ENCODE peak calls at places on chromosome 10, in five cellular contexts. E is mucosa of descending colon, U is IMR-90, J is small intestine, D is prostate gland. B is an unnamed sample. For H3K4me1, the result is how much of the 10 kb centered on the place peaks cover.

GRCh38 chr10:87635498-87636312 is 24.0 kb upstream of the PAPSS2 start:
- DNase-seq in J (peak), E (no peak), U (peak), D (no peak), B (peak)

GRCh38 chr10:5589963-5590511 is 65.3 kb downstream of the CALML3 start:
- DNase-seq in U (peak), D (no peak), J (no peak), E (peak), B (peak)

GRCh38 chr10:27019827-27020226 is 80.5 kb downstream of the ANKRD26 start:
- DNase-seq in J (no peak), E (no peak), D (no peak), U (no peak), B (no peak)

GRCh38 chr10:132787253-132788179 is 1.6 kb upstream of the NKX6-2 start:
- DNase-seq in U (no peak), J (no peak), E (peak), D (no peak), B (peak)

GRCh38 chr10:11658801-11659368 is 47.4 kb upstream of the USP6NL start:
- DNase-seq in E (no peak), J (no peak), U (no peak), D (peak), B (no peak)

GRCh38 chr10:7525314-7526016 is 114.6 kb upstream of the SFMBT2 start:
- DNase-seq in E (no peak), J (peak), U (peak), D (peak), B (peak)

GRCh38 chr10:98264378-98265065 is 3.5 kb downstream of the LOXL4 start:
- DNase-seq in E (no peak), D (no peak), U (no peak), J (no peak), B (no peak)

GRCh38 chr10:69049564-69049955 is 38.3 kb upstream of the SRGN start:
- DNase-seq in D (no peak), E (no peak), U (no peak), J (no peak), B (no peak)

GRCh38 chr10:24874133-24874532 is 78.3 kb downstream of the PRTFDC1 start:
- DNase-seq in D (no peak), E (no peak), J (no peak), U (no peak), B (no peak)

GRCh38 chr10:9757176-9757575 is 1260.5 kb upstream of the CELF2 start:
- DNase-seq in J (no peak), U (no peak), E (no peak), D (no peak), B (no peak)

GRCh38 chr10:30114871-30115270 is 55.5 kb upstream of the JCAD start:
- DNase-seq in J (no peak), U (peak), E (no peak), D (peak), B (no peak)

GRCh38 chr10:124756156-124756555 is 12.0 kb upstream of the FAM53B start:
- DNase-seq in U (no peak), E (no peak), J (no peak), D (no peak), B (no peak)

GRCh38 chr10:33566001-33566400 is 231.5 kb upstream of the NRP1 start:
- DNase-seq in D (no peak), E (no peak), U (no peak), J (no peak), B (no peak)

GRCh38 chr10:66827353-66827752 is 98.5 kb upstream of the LRRTM3 start:
- DNase-seq in E (no peak), J (no peak), D (no peak), U (peak), B (no peak)

GRCh38 chr10:8563478-8563877 is 509.0 kb downstream of the GATA3 start:
- DNase-seq in J (no peak), E (no peak), U (no peak), D (no peak), B (no peak)

GRCh38 chr10:76649271-76649670 is 988.3 kb downstream of the KCNMA1 start:
- DNase-seq in E (no peak), D (no peak), J (no peak), U (no peak), B (no peak)

GRCh38 chr10:79102056-79102874 is 33.5 kb downstream of the ZMIZ1 start:
- DNase-seq in J (peak), E (peak), U (peak), D (peak), B (peak)

GRCh38 chr10:77547651-77548050 is 90.0 kb downstream of the KCNMA1 start:
- DNase-seq in E (no peak), U (no peak), D (no peak), J (no peak), B (no peak)

GRCh38 chr10:46524471-46525176 is 31.8 kb downstream of the GPRIN2 start:
- DNase-seq in U (peak), D (no peak), E (peak), J (no peak), B (peak)

GRCh38 chr10:121540773-121541395 is 57.4 kb downstream of the FGFR2 start:
- DNase-seq in D (no peak), E (no peak), U (no peak), J (no peak), B (no peak)

GRCh38 chr10:88114368-88114767 is 250.9 kb downstream of the PTEN start:
- DNase-seq in U (peak), D (no peak), E (peak), J (peak), B (no peak)

GRCh38 chr10:104337527-104337984 is 709 bp downstream of the ITPRIP start:
- DNase-seq in J (peak), E (peak), U (peak), D (no peak), B (no peak)

GRCh38 chr10:110883924-110884323 is 12.2 kb downstream of the PDCD4 start:
- DNase-seq in D (no peak), E (no peak), J (no peak), U (peak), B (no peak)
- H3K4me1 ChIP-seq in D (under half), E (under half), J (under half), U (under half), B (under half)

GRCh38 chr10:110577056-110577455 is 9.6 kb downstream of the SMC3 start:
- DNase-seq in E (no peak), U (peak), J (no peak), D (no peak), B (peak)
- H3K4me3 ChIP-seq in E (no peak), U (no peak), J (no peak), D (no peak), B (no peak)

GRCh38 chr10:35367991-35368390 is 31.7 kb downstream of the CCNY start:
- DNase-seq in E (no peak), U (no peak), D (no peak), J (no peak), B (no peak)

GRCh38 chr10:35369049-35369760 is 32.9 kb downstream of the CCNY start:
- DNase-seq in U (peak), E (no peak), J (peak), D (no peak), B (peak)

GRCh38 chr10:35368485-35369048 is 32.3 kb downstream of the CCNY start:
- DNase-seq in U (no peak), E (no peak), D (no peak), J (no peak), B (no peak)

GRCh38 chr10:35364808-35365207 is 28.5 kb downstream of the CCNY start:
- DNase-seq in J (peak), U (no peak), D (no peak), E (no peak), B (no peak)

GRCh38 chr10:35367107-35367859 is 31.0 kb downstream of the CCNY start:
- DNase-seq in J (no peak), E (no peak), U (no peak), D (no peak), B (no peak)
- H3K4me1 ChIP-seq in J (under half), E (under half), U (under half), D (under half), B (under half)

DNA sequence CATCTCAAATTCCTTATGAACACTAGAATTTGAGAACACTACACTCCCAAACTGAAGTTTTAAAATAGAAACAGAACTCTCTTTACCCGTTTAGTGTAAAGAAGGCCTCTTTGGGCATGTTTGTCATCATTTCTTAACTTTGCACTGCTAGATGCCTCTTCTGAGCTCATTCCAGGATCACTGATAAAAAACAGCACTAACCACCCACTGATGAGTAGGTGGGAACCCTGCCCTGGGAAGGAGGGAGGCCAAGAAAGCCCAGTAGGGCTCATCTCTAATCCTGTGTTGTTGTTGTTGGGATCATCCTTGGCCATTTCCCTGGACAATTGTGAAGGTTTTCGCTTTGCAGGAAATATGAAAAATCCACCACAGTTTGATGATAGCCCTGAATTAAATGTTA is 68.2 kb downstream of the CUBN start:
- DNase-seq in U (peak), E (no peak), J (no peak), D (no peak), B (peak)
- H3K4me3 ChIP-seq in U (no peak), E (no peak), J (no peak), D (no peak), B (peak)

DNA sequence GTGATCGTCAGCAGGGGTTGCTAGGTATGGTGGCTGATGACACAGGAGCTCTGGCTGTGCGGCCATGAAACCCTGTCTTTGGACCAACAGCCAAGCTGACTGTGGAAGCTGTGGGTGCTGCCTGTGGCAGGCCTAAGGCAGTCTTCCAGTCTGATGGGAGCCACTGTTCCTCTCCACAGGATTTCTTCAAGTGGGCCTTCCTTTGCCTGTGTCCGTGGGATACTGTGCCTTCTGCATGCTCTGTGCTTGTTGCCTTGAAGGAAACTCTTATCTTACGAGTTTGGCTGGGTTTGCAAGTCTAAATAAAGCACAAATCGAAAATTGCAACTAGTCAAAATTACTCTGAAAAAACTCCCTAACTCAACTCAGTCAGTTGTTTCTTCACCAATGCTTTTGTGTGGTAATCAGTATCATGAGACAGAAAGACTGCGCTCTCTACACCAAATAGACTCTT is 101.9 kb upstream of the PDLIM1 start:
- DNase-seq in E (no peak), D (no peak), U (no peak), J (no peak), B (no peak)
- H3K4me1 ChIP-seq in E (under half), D (under half), U (under half), J (under half), B (under half)

GRCh38 chr10:865924-866576 is 65.5 kb downstream of the LARP4B start:
- DNase-seq in J (no peak), D (no peak), U (no peak), E (no peak), B (no peak)

GRCh38 chr10:866577-866941 is 64.9 kb downstream of the LARP4B start:
- DNase-seq in J (no peak), U (no peak), E (no peak), D (no peak), B (no peak)

GRCh38 chr10:869171-869570 is 62.3 kb downstream of the LARP4B start:
- DNase-seq in E (no peak), U (no peak), J (no peak), D (no peak), B (no peak)

GRCh38 chr10:865257-865656 is 66.2 kb downstream of the LARP4B start:
- DNase-seq in J (no peak), U (no peak), E (no peak), D (no peak), B (no peak)

DNA sequence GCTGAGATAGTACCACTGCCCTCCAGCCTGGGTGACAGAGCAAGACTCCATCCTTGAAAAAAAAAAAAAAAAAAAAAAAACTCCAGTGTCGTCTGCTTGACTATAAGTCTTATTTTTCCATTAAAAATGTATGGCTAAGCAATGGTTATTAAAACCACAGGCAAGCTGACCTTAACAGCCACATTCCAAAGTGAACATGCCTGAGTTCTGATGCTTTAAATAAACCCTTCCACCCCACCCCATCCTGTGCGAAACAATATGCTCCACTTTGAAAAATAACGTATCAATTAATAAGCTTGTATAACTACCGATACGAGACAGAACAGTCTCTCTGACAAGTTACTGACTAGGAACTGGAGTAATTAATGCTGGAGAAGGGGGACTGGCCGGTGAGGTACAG is 63.7 kb downstream of the LARP4B start:
- DNase-seq in U (peak), J (no peak), D (no peak), E (no peak), B (no peak)
- H3K4me3 ChIP-seq in U (no peak), J (no peak), D (no peak), E (no peak), B (no peak)

DNA sequence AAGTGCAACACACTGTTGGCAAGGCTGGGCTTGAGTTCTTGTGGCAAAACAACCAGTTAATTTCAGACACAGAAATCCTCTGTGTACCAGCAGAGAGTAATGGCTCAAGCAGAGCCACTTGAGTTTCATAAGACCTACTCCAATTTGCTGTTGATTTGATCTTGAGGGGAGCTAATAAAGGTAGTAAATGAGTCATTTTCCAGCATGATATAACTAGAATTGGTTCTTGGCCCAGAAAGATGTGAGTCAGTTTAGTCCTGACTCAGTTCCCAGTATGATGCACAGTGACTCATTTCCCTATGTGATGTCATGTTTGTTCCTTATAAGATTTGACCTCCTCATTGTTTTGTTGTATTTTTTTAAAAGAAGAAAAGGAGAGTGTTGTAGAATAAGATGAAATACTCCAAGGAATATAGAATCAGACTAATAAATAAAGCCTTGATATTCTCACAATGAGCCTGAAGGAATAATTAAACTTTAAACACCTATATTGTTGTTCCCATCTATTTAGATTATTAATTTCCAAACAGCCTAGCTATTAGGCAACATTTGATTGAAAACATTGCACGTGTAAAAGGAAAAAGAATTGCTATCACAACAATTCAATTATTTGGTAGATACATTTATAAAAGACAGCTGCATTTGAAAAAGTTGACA is 186.2 kb downstream of the REEP3 start:
- DNase-seq in J (peak), E (no peak), D (peak), U (peak), B (peak)
- H3K4me1 ChIP-seq in J (under half), E (under half), D (under half), U (under half), B (under half)

GRCh38 chr10:42638053-42638820 is at the start of gene ZNF33B:
- DNase-seq in U (peak), J (peak), D (peak), E (peak), B (peak)

GRCh38 chr10:42638821-42639270 is 476 bp upstream of the ZNF33B start:
- DNase-seq in E (no peak), U (no peak), D (no peak), J (no peak), B (no peak)

GRCh38 chr10:42637648-42638052 is 720 bp downstream of the ZNF33B start:
- DNase-seq in J (peak), D (no peak), E (no peak), U (no peak), B (no peak)

GRCh38 chr10:42635098-42635497 is 3.3 kb downstream of the ZNF33B start:
- DNase-seq in D (no peak), U (no peak), J (no peak), E (no peak), B (no peak)

GRCh38 chr10:42637142-42637541 is 1.2 kb downstream of the ZNF33B start:
- DNase-seq in J (no peak), D (no peak), U (no peak), E (no peak), B (peak)
- H3K4me3 ChIP-seq in J (no peak), D (peak), U (no peak), E (no peak), B (no peak)

B was measured in osteoblast.